ENCODE peak calls at places on chromosomes 6 and 20, in six cellular contexts. P, U, O, Q, M and C are unnamed samples.

GRCh38 chr20:33910529-33911327 is 83.0 kb upstream of the RALY start:
- DNase-seq in P (no peak), U (no peak), O (no peak), M (no peak), Q (no peak), C (no peak)

GRCh38 chr6:126055449-126055848 is 69.1 kb downstream of the TRMT11 start:
- DNase-seq in P (no peak), Q (no peak), O (no peak), U (no peak), M (no peak), C (no peak)

GRCh38 chr6:55528624-55529023 is 50.4 kb downstream of the HMGCLL1 start:
- DNase-seq in O (peak; percentile 36), Q (no peak), U (no peak), P (peak; percentile 21), M (no peak), C (no peak)

GRCh38 chr6:25389501-25389900 is 110.3 kb downstream of the CARMIL1 start:
- DNase-seq in M (no peak), P (no peak), U (no peak), O (no peak), Q (no peak), C (no peak)

GRCh38 chr6:31042801-31043200 is 32.5 kb downstream of the MUC22 start:
- DNase-seq in U (no peak), M (peak; percentile 9), Q (no peak), P (peak; percentile 78), O (peak; percentile 51), C (no peak)

GRCh38 chr6:161422710-161423109 is 148.8 kb upstream of the AGPAT4 start:
- DNase-seq in P (no peak), O (no peak), M (no peak), Q (no peak), U (no peak), C (no peak)

GRCh38 chr6:10278786-10279185 is 136.1 kb downstream of the TFAP2A start:
- DNase-seq in M (no peak), U (no peak), P (no peak), Q (no peak), O (no peak), C (no peak)

GRCh38 chr6:165663283-165663735 is 268 bp upstream of the PDE10A start:
- DNase-seq in M (no peak), Q (peak; percentile 82), O (no peak), U (no peak), P (peak; percentile 33), C (no peak)

GRCh38 chr6:167851349-167851952 is 24.7 kb downstream of the AFDN start:
- DNase-seq in M (no peak), Q (no peak), U (no peak), O (no peak), P (no peak), C (no peak)

GRCh38 chr6:52183131-52183530 is 3.0 kb upstream of the IL17A start:
- DNase-seq in P (no peak), M (no peak), U (no peak), Q (no peak), O (no peak), C (no peak)

GRCh38 chr6:40550096-40550731 is 37.0 kb downstream of the LRFN2 start:
- DNase-seq in P (peak; percentile 48), M (peak; percentile 5), O (peak; percentile 35), Q (no peak), U (peak; percentile 35), C (no peak)

GRCh38 chr6:27163858-27164257 is 83.6 kb upstream of the PRSS16 start:
- DNase-seq in P (no peak), U (no peak), Q (no peak), O (no peak), M (no peak), C (no peak)

GRCh38 chr6:129331450-129332138 is 378.4 kb downstream of the ARHGAP18 start:
- DNase-seq in O (no peak), P (no peak), M (no peak), U (no peak), Q (no peak), C (no peak)

GRCh38 chr6:48766349-48766748 is 655.4 kb upstream of the PTCHD4 start:
- DNase-seq in Q (no peak), P (no peak), O (no peak), U (no peak), M (no peak), C (no peak)

GRCh38 chr20:14780508-14780907 is 443.1 kb upstream of the FLRT3 start:
- DNase-seq in O (no peak), U (no peak), Q (no peak), P (no peak), M (no peak), C (no peak)

GRCh38 chr20:51659491-51660050 is 108.6 kb downstream of the ATP9A start:
- DNase-seq in Q (no peak), O (no peak), M (no peak), P (no peak), U (no peak), C (no peak)

GRCh38 chr20:59770270-59770669 is 163.2 kb downstream of the SYCP2 start:
- DNase-seq in P (peak; percentile 68), M (no peak), U (no peak), O (no peak), Q (no peak), C (no peak)

GRCh38 chr6:14542670-14543366 is 425.2 kb downstream of the CD83 start:
- DNase-seq in U (peak; percentile 10), O (no peak), P (no peak), Q (no peak), M (peak; percentile 10), C (no peak)